ENCODE peak calls at places on chromosomes 12 and 14, in four cellular contexts. P, J, D and Q are unnamed samples.

GRCh38 chr12:50017047-50017446 is 8.2 kb downstream of the RACGAP1 start:
- DNase-seq in P (no peak), J (peak), D (no peak), Q (peak)

GRCh38 chr14:105026033-105026785 is 5.3 kb upstream of the CDCA4 start:
- DNase-seq in P (no peak), J (no peak), D (no peak), Q (no peak)

GRCh38 chr12:86256169-86256568 is at the start of gene MGAT4C:
- DNase-seq in P (no peak), J (no peak), D (no peak), Q (no peak)

GRCh38 chr14:99644723-99645544 is at the start of gene HHIPL1:
- DNase-seq in P (no peak), J (peak), D (no peak), Q (no peak)

GRCh38 chr12:129704232-129704830 is 199.5 kb downstream of the TMEM132D start:
- DNase-seq in P (no peak), J (no peak), D (no peak), Q (no peak)

GRCh38 chr12:115118177-115118724 is 434.3 kb upstream of the TBX3 start:
- DNase-seq in P (no peak), J (no peak), D (no peak), Q (no peak)

GRCh38 chr14:55122441-55122986 is 6.5 kb upstream of the LGALS3 start:
- DNase-seq in P (peak), J (peak), D (peak), Q (no peak)

GRCh38 chr14:50892255-50892654 is 20.4 kb downstream of the ABHD12B start:
- DNase-seq in P (no peak), J (no peak), D (no peak), Q (no peak)

GRCh38 chr12:27332407-27333310 is at the start of gene BMAL2:
- DNase-seq in P (peak), J (peak), D (peak), Q (no peak)

GRCh38 chr12:3646561-3647241 is 106.2 kb downstream of the CRACR2A start:
- DNase-seq in P (no peak), J (no peak), D (no peak), Q (no peak)

GRCh38 chr12:11673666-11674464 is 24.4 kb downstream of the ETV6 start:
- DNase-seq in P (no peak), J (no peak), D (no peak), Q (no peak)

GRCh38 chr12:11877869-11878780 is 192.6 kb upstream of the BCL2L14 start:
- DNase-seq in P (no peak), J (peak), D (no peak), Q (no peak)

GRCh38 chr14:39266589-39266870 is 32.8 kb downstream of the MIA2 start:
- DNase-seq in P (peak), J (no peak), D (peak), Q (peak)

GRCh38 chr12:13103391-13104033 is at the start of gene GSG1:
- DNase-seq in P (no peak), J (no peak), D (no peak), Q (no peak)

GRCh38 chr14:67432088-67432564 is 20.2 kb upstream of the PLEK2 start:
- DNase-seq in P (no peak), J (no peak), D (no peak), Q (no peak)

GRCh38 chr14:85416771-85417170 is 113.2 kb upstream of the FLRT2 start:
- DNase-seq in P (no peak), J (no peak), D (no peak), Q (no peak)

GRCh38 chr12:24661657-24662096 is 287.2 kb downstream of the BCAT1 start:
- DNase-seq in P (peak), J (no peak), D (no peak), Q (no peak)

GRCh38 chr12:81800298-81801148 is 41.4 kb upstream of the PPFIA2 start:
- DNase-seq in P (no peak), J (no peak), D (no peak), Q (peak)

GRCh38 chr12:104549820-104550480 is 93.2 kb downstream of the CHST11 start:
- DNase-seq in P (no peak), J (no peak), D (no peak), Q (no peak)

GRCh38 chr12:6056406-6057211 is 67.9 kb downstream of the VWF start:
- DNase-seq in P (no peak), J (no peak), D (no peak), Q (no peak)
- TF ChIP-seq CTCF in P (peak), J (no peak), D (no peak), Q (no peak)

GRCh38 chr14:75244121-75244520 is 34.5 kb upstream of the FOS start:
- DNase-seq in P (no peak), J (no peak), D (no peak), Q (no peak)

GRCh38 chr14:75246546-75247285 is 31.9 kb upstream of the FOS start:
- DNase-seq in P (peak), J (no peak), D (no peak), Q (no peak)

GRCh38 chr14:75238728-75239455 is 39.7 kb upstream of the FOS start:
- DNase-seq in P (no peak), J (no peak), D (no peak), Q (no peak)

GRCh38 chr14:75240781-75241180 is 37.8 kb upstream of the FOS start:
- DNase-seq in P (no peak), J (no peak), D (no peak), Q (no peak)

GRCh38 chr14:75242546-75243273 is 35.9 kb upstream of the FOS start:
- DNase-seq in P (peak), J (peak), D (no peak), Q (no peak)
- H3K27ac ChIP-seq in P (no peak), J (no peak), D (no peak), Q (no peak)

GRCh38 chr14:101318271-101318670 is 243.0 kb upstream of the DIO3 start:
- DNase-seq in P (no peak), J (no peak), D (no peak), Q (no peak)

GRCh38 chr14:101315802-101316296 is 245.4 kb upstream of the DIO3 start:
- DNase-seq in P (no peak), J (no peak), D (no peak), Q (no peak)

GRCh38 chr14:101313268-101313667 is 248.0 kb upstream of the DIO3 start:
- DNase-seq in P (no peak), J (no peak), D (no peak), Q (no peak)
- TF ChIP-seq CTCF in P (no peak), J (no peak), D (no peak), Q (no peak)

GRCh38 chr12:42180990-42181611 is 36.4 kb upstream of the GXYLT1 start:
- DNase-seq in P (no peak), J (no peak), D (no peak), Q (no peak)
- H3K27ac ChIP-seq in P (no peak), J (no peak), D (no peak), Q (no peak)

GRCh38 chr12:738712-739111 is 13.7 kb upstream of the WNK1 start:
- DNase-seq in P (no peak), J (no peak), D (no peak), Q (no peak)
- TF ChIP-seq CTCF in P (no peak), J (no peak), D (no peak), Q (no peak)

GRCh38 chr12:101707131-101707782 is 9.8 kb downstream of the CHPT1 start:
- DNase-seq in P (no peak), J (no peak), D (no peak), Q (no peak)
- H3K27ac ChIP-seq in P (no peak), J (peak), D (no peak), Q (no peak)

GRCh38 chr14:52018252-52018651 is 28.9 kb downstream of the RTRAF start:
- DNase-seq in P (no peak), J (no peak), D (no peak), Q (no peak)

GRCh38 chr14:52012635-52013034 is 23.3 kb downstream of the RTRAF start:
- DNase-seq in P (no peak), J (peak), D (no peak), Q (no peak)

GRCh38 chr14:52013984-52014600 is 24.7 kb downstream of the RTRAF start:
- DNase-seq in P (no peak), J (no peak), D (no peak), Q (no peak)

GRCh38 chr14:52014601-52015267 is 25.4 kb downstream of the RTRAF start:
- DNase-seq in P (no peak), J (peak), D (no peak), Q (no peak)

GRCh38 chr14:52015411-52016030 is 26.2 kb downstream of the RTRAF start:
- DNase-seq in P (no peak), J (peak), D (no peak), Q (no peak)
- TF ChIP-seq CTCF in P (peak), J (peak), D (no peak), Q (peak)

GRCh38 chr14:35051796-35052195 is 5.7 kb downstream of the FAM177A1 start:
- DNase-seq in P (no peak), J (no peak), D (no peak), Q (no peak)
- H3K27ac ChIP-seq in P (peak), J (no peak), D (no peak), Q (no peak)

DNA sequence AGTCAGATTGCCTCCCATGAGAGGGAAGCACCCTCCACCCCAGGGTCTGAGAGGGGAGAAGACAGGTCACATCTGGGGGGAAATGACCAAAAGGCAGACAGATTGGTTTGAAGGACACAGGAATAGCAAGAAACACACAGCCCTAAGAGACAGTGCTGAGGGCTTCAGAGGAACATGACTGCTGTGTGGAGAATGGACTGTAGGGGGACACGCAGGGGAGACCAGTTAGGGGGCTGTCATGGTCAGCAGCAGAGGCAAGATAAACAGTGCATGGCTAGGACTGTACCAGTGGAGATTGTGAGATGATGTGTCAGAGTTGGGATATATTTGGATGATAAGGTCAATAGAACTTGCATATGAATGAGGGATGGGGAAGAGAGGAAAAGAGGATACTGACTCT is 19.7 kb downstream of the SMUG1 start:
- DNase-seq in P (no peak), J (no peak), D (no peak), Q (no peak)
- TF ChIP-seq CTCF in P (no peak), J (no peak), D (no peak), Q (no peak)

GRCh38 chr12:57518920-57519757 is 1.2 kb downstream of the DDIT3 start:
- DNase-seq in P (no peak), J (peak), D (no peak), Q (peak)
- H3K27ac ChIP-seq in P (peak), J (peak), D (peak), Q (peak)